ENCODE peak calls at places on chromosomes 2 and 18, in ten cellular contexts. U is HCT116, X is esophagus squamous epithelium, B is IMR-90, H is tibial nerve, A is A549, F is sigmoid colon, M is upper lobe of left lung, Q is body of pancreas, C is breast epithelium. I is an unnamed sample.

GRCh38 chr2:206274434-206275273 is at the start of gene ZDBF2:
- DNase-seq in U (no peak), X (no peak), B (peak; percentile 81), H (no peak), A (peak; percentile 51), F (peak; percentile 69), M (peak; percentile 31), Q (peak; percentile 73), C (no peak), I (no peak)

GRCh38 chr18:11398625-11399024 is 210.8 kb upstream of the SLC35G4 start:
- DNase-seq in U (peak; percentile 4), X (no peak), B (peak; percentile 1), H (no peak), A (no peak), F (no peak), M (no peak), Q (no peak), C (no peak), I (no peak)

GRCh38 chr18:2655954-2656236 is 369 bp downstream of the SMCHD1 start:
- DNase-seq in U (peak; percentile 13), X (peak; percentile 19), B (no peak), H (no peak), A (peak; percentile 11), F (peak; percentile 74), M (peak; percentile 36), Q (no peak), C (no peak), I (no peak)

GRCh38 chr2:236762628-236763027 is 193.0 kb downstream of the ACKR3 start:
- DNase-seq in U (no peak), X (no peak), B (no peak), H (no peak), A (no peak), F (no peak), M (no peak), Q (no peak), C (no peak), I (no peak)

GRCh38 chr18:31197676-31198075 is 35.0 kb upstream of the DSC1 start:
- DNase-seq in U (peak; percentile 23), X (no peak), B (no peak), H (no peak), A (peak; percentile 4), F (no peak), M (no peak), Q (no peak), C (no peak), I (no peak)

GRCh38 chr2:121567452-121567851 is 36.8 kb downstream of the RNU4ATAC start:
- DNase-seq in U (no peak), X (no peak), B (no peak), H (no peak), A (no peak), F (no peak), M (no peak), Q (no peak), C (no peak), I (no peak)

GRCh38 chr2:167355796-167356195 is 467.5 kb downstream of the XIRP2 start:
- DNase-seq in U (no peak), X (no peak), B (peak; percentile 80), H (no peak), A (no peak), F (no peak), M (no peak), Q (no peak), C (no peak), I (no peak)

GRCh38 chr2:177002983-177003382 is 209.6 kb upstream of the HNRNPA3 start:
- DNase-seq in U (no peak), X (no peak), B (no peak), H (no peak), A (no peak), F (no peak), M (no peak), Q (no peak), C (no peak), I (no peak)

GRCh38 chr2:16203691-16204090 is 263.3 kb downstream of the MYCN start:
- DNase-seq in U (no peak), X (no peak), B (no peak), H (no peak), A (no peak), F (no peak), M (no peak), Q (no peak), C (no peak), I (no peak)

GRCh38 chr2:16203069-16203468 is 262.7 kb downstream of the MYCN start:
- DNase-seq in U (no peak), X (no peak), B (no peak), H (no peak), A (no peak), F (no peak), M (no peak), Q (no peak), C (no peak), I (no peak)

GRCh38 chr2:16202643-16203020 is 262.3 kb downstream of the MYCN start:
- DNase-seq in U (no peak), X (no peak), B (no peak), H (no peak), A (no peak), F (no peak), M (no peak), Q (no peak), C (no peak), I (no peak)

GRCh38 chr2:16200791-16201190 is 260.4 kb downstream of the MYCN start:
- DNase-seq in U (no peak), X (no peak), B (no peak), H (no peak), A (no peak), F (no peak), M (no peak), Q (no peak), C (no peak), I (no peak)

DNA sequence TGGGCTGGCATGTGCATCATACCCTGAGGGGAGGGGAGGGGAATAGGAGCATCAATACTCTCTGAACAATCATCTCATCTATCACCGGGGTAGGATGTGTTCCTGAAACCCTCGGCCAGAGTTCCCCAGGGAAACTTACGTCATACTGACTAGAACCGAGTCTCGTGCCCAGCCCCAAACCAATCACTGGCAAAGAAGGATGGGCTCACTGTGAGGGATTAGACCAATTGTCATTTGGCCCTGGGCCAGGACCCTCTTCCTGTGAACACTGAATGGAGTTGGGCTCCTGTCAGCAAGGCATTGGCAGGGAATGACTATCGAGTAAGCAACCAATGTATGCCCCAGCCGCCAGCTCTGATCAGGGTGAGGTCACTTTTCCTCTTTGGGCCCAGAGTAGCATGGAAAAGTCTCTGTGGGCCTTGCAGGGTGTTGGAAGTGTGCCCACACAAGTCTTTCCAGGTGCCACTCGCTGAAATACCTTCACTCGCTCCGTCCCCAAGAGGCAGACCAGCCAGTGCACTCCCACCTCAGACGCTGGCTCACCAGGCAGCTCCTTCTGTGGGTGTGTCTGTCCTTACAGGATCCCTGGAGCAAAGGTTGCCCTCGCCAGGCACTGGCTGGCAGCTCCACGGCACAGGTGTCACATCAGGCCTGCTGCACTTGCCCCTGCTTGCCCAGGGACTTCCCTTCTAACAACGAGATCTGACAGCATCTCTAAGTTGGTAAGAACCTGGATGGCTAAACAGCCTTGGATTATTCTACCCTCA is 261.7 kb downstream of the MYCN start:
- DNase-seq in U (no peak), X (no peak), B (no peak), H (no peak), A (no peak), F (no peak), M (no peak), Q (no peak), C (no peak), I (no peak)
- TF ChIP-seq POLR2A in U (no peak), X (no peak), B (no peak), H (no peak), A (no peak), F (no peak), M (no peak), Q (no peak), C (no peak), I (no peak)

GRCh38 chr2:83320053-83320452 is 1139.0 kb downstream of the SUCLG1 start:
- DNase-seq in U (no peak), X (no peak), B (no peak), H (no peak), A (no peak), F (no peak), M (no peak), Q (no peak), C (no peak), I (no peak)
- H3K9me3 ChIP-seq in U (no peaks in the 10 kb centered on the region), X (peaks cover 2% of the 10 kb centered on the region), B (no peaks in the 10 kb centered on the region), H (no peaks in the 10 kb centered on the region), A (no peaks in the 10 kb centered on the region), F (no peaks in the 10 kb centered on the region), M (no peaks in the 10 kb centered on the region), Q (no peaks in the 10 kb centered on the region), C (no peaks in the 10 kb centered on the region), I (no peaks in the 10 kb centered on the region)

GRCh38 chr2:63843093-63843492 is 1.4 kb downstream of the UGP2 start:
- DNase-seq in U (no peak), X (no peak), B (no peak), H (no peak), A (no peak), F (no peak), M (no peak), Q (no peak), C (no peak), I (no peak)

GRCh38 chr2:63844616-63845015 is 2.9 kb downstream of the UGP2 start:
- DNase-seq in U (no peak), X (no peak), B (no peak), H (no peak), A (no peak), F (no peak), M (no peak), Q (no peak), C (no peak), I (no peak)

GRCh38 chr2:63846487-63846886 is 4.8 kb downstream of the UGP2 start:
- DNase-seq in U (no peak), X (no peak), B (no peak), H (no peak), A (no peak), F (no peak), M (no peak), Q (no peak), C (no peak), I (no peak)

GRCh38 chr2:63843791-63844190 is 2.1 kb downstream of the UGP2 start:
- DNase-seq in U (no peak), X (no peak), B (no peak), H (no peak), A (no peak), F (no peak), M (no peak), Q (no peak), C (no peak), I (no peak)

GRCh38 chr2:63845866-63846265 is 4.2 kb downstream of the UGP2 start:
- DNase-seq in U (no peak), X (no peak), B (no peak), H (no peak), A (no peak), F (no peak), M (no peak), Q (no peak), C (no peak), I (no peak)
- TF ChIP-seq POLR2A in U (no peak), X (no peak), B (no peak), H (no peak), A (no peak), F (no peak), M (no peak), Q (no peak), C (no peak), I (no peak)

GRCh38 chr2:95232232-95232631 is 24.9 kb downstream of the ZNF892 start:
- DNase-seq in U (no peak), X (no peak), B (no peak), H (no peak), A (no peak), F (no peak), M (no peak), Q (no peak), C (no peak), I (no peak)

GRCh38 chr2:95234806-95235205 is 27.5 kb downstream of the ZNF892 start:
- DNase-seq in U (no peak), X (no peak), B (no peak), H (no peak), A (no peak), F (no peak), M (no peak), Q (no peak), C (no peak), I (no peak)

GRCh38 chr2:95234286-95234785 is 27.0 kb downstream of the ZNF892 start:
- DNase-seq in U (no peak), X (no peak), B (no peak), H (no peak), A (no peak), F (no peak), M (no peak), Q (no peak), C (no peak), I (no peak)

GRCh38 chr2:95231723-95232122 is 24.4 kb downstream of the ZNF892 start:
- DNase-seq in U (peak; percentile 66), X (no peak), B (peak; percentile 55), H (peak; percentile 7), A (peak; percentile 23), F (no peak), M (peak; percentile 45), Q (peak; percentile 86), C (peak; percentile 67), I (no peak)
- H3K9me3 ChIP-seq in U (no peaks in the 10 kb centered on the region), X (no peaks in the 10 kb centered on the region), B (no peaks in the 10 kb centered on the region), H (peaks cover 98% of the 10 kb centered on the region), A (peaks cover 68% of the 10 kb centered on the region), F (no peaks in the 10 kb centered on the region), M (no peaks in the 10 kb centered on the region), Q (no peaks in the 10 kb centered on the region), C (no peaks in the 10 kb centered on the region), I (no peaks in the 10 kb centered on the region)